ENCODE peak calls at places on chromosomes 12 and 14, in four cellular contexts. U is K562, G is HEK293T, W is HepG2. O is an unnamed sample.
A peak's percentile ranks its signal among the peaks of the same experiment; 100 is the strongest.

GRCh38 chr14:21711360-21711961 is 37.8 kb upstream of the OR4E1 start:
- DNase-seq in U (peak; percentile 38), G (peak; percentile 33), W (peak; percentile 66), O (no peak)

GRCh38 chr14:73753043-73753886 is 39.1 kb upstream of the PNMA1 start:
- DNase-seq in U (peak; percentile 70), G (no peak), W (peak; percentile 84), O (no peak)

GRCh38 chr12:107152331-107152730 is 59.0 kb upstream of the CRY1 start:
- DNase-seq in U (no peak), G (no peak), W (no peak), O (no peak)

GRCh38 chr12:22459872-22460490 is 84.4 kb downstream of the C2CD5 start:
- DNase-seq in U (peak; percentile 7), G (peak; percentile 40), W (peak; percentile 43), O (no peak)

GRCh38 chr14:71317385-71318096 is 410.3 kb downstream of the PCNX1 start:
- DNase-seq in U (no peak), G (no peak), W (no peak), O (no peak)

GRCh38 chr12:9784326-9784725 is 23.6 kb upstream of the CD69 start:
- DNase-seq in U (no peak), G (no peak), W (no peak), O (no peak)

GRCh38 chr12:86550222-86551145 is 294.3 kb upstream of the MGAT4C start:
- DNase-seq in U (no peak), G (no peak), W (no peak), O (no peak)

GRCh38 chr12:69595689-69596088 is 10.4 kb downstream of the CCT2 start:
- DNase-seq in U (no peak), G (no peak), W (no peak), O (no peak)

GRCh38 chr12:103725398-103725797 is 115.6 kb downstream of the NT5DC3 start:
- DNase-seq in U (no peak), G (no peak), W (no peak), O (no peak)

GRCh38 chr12:130957304-130957621 is 3.6 kb downstream of the ADGRD1 start:
- DNase-seq in U (no peak), G (no peak), W (no peak), O (no peak)

GRCh38 chr12:110355080-110355479 is 48.4 kb downstream of the ANAPC7 start:
- DNase-seq in U (peak; percentile 61), G (peak; percentile 62), W (peak; percentile 55), O (no peak)

GRCh38 chr12:12903642-12904609 is 12.6 kb downstream of the GPRC5A start:
- DNase-seq in U (no peak), G (no peak), W (peak; percentile 58), O (no peak)

GRCh38 chr12:118827047-118827446 is 154.3 kb upstream of the SRRM4 start:
- DNase-seq in U (no peak), G (no peak), W (no peak), O (no peak)

GRCh38 chr14:104689620-104690265 is 325 bp downstream of the INF2 start:
- DNase-seq in U (peak; percentile 61), G (peak; percentile 36), W (no peak), O (no peak)

GRCh38 chr14:104688505-104688754 is 988 bp upstream of the INF2 start:
- DNase-seq in U (no peak), G (no peak), W (no peak), O (no peak)

GRCh38 chr14:104687601-104688504 is 1.6 kb upstream of the INF2 start:
- DNase-seq in U (no peak), G (no peak), W (peak; percentile 84), O (no peak)

GRCh38 chr14:104690266-104690711 is 871 bp downstream of the INF2 start:
- DNase-seq in U (peak; percentile 18), G (no peak), W (no peak), O (no peak)

GRCh38 chr14:104688755-104689619 is at the start of gene INF2:
- DNase-seq in U (peak; percentile 91), G (peak; percentile 77), W (peak; percentile 62), O (no peak)
- TF ChIP-seq FOXK2 in U (no peak), G (no peak), W (no peak), O (no peak)

DNA sequence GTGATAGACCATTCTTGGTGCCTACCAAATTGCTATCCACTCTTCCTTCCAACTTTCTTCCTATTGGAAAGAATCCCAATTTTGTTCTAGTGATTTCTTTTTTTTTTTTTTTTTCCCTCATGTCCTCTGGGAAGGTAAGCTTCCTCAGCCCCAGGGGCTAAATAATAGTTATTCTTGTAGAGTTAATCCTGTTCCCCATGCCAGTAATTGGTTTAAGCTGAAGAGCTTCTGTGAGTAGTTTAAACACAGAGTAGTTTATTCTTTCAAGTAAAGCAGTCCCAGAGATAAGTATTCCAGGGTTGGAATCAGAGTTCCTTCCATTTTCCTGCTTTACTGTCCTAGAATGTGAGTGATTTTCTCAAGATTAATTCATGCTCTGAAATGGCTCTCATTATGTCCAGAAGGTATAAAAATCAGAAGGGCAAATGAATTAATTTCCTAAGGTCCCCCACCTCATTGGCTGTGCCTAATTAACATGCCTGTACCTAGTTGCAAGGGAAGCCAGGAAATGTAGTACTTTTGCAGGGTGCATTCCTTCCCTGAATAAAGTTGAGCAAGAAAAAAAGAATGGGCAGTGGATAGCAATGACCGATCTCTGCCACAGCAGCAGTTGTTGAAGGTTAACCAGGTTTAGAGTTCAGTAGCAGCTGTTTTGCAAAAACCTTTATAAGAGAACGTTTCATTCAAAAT is 97.8 kb downstream of the PLEKHA5 start:
- DNase-seq in U (no peak), G (no peak), W (no peak), O (no peak)
- TF ChIP-seq FOXK2 in U (no peak), G (no peak), W (no peak), O (no peak)

GRCh38 chr12:64059685-64060084 is 162.4 kb downstream of the KICS2 start:
- DNase-seq in U (no peak), G (no peak), W (no peak), O (no peak)
- TF ChIP-seq FOXK2 in U (no peak), G (no peak), W (no peak), O (no peak)

GRCh38 chr14:51652168-51653095 is 722 bp downstream of the FRMD6 start:
- DNase-seq in U (peak; percentile 17), G (peak; percentile 47), W (no peak), O (no peak)
- TF ChIP-seq FOXK2 in U (no peak), G (no peak), W (no peak), O (no peak)

DNA sequence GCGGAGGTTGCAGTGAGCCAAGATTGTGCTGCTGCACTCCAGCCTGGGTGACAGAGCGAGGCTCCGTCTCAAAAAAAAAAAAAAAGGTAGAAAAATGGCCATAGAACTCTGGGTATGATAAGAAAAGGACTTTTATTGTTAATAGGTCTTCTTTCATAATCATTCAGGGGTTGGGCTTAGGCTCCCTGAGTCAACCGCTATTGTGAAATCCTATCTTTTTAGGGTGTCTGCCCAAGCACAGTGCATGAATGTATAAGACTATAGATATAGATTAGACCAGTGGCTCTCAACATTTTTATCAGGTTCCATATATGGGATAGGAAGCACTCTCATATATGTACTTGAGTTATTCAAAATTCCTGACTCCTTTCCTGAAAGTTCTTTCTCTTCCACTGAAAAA is 48.7 kb upstream of the USP15 start:
- DNase-seq in U (no peak), G (no peak), W (no peak), O (no peak)
- TF ChIP-seq FOXK2 in U (no peak), G (no peak), W (no peak), O (no peak)